ENCODE peak calls at places on chromosomes 16 and 17, in seven cellular contexts. One of them, this sample, is unnamed.
A peak's percentile ranks its signal among the peaks of the same experiment; 100 is the strongest.

GRCh38 chr17:59666235-59666634 is 41.0 kb downstream of the PTRH2 start:
- DNase-seq in H1: no peak
- DNase-seq in HepG2: no peak
- DNase-seq in K562: no peak
- DNase-seq in GM12892: no peak
- DNase-seq in SK-N-SH: no peak
- DNase-seq in GM12878: no peak
- DNase-seq in this sample: no peak

GRCh38 chr16:51133691-51134090 is 17.4 kb downstream of the SALL1 start:
- DNase-seq in K562: no peak
- DNase-seq in GM12878: no peak
- DNase-seq in SK-N-SH: no peak
- DNase-seq in HepG2: no peak
- DNase-seq in H1: peak; percentile 51
- DNase-seq in GM12892: no peak
- DNase-seq in this sample: no peak

GRCh38 chr16:9308300-9309209 is 217.1 kb downstream of the HAPSTR1 start:
- DNase-seq in GM12892: no peak
- DNase-seq in GM12878: no peak
- DNase-seq in SK-N-SH: no peak
- DNase-seq in H1: no peak
- DNase-seq in K562: no peak
- DNase-seq in HepG2: no peak
- DNase-seq in this sample: no peak

GRCh38 chr16:53515259-53515658 is 12.2 kb upstream of the AKTIP start:
- DNase-seq in GM12878: no peak
- DNase-seq in K562: no peak
- DNase-seq in HepG2: no peak
- DNase-seq in GM12892: no peak
- DNase-seq in H1: no peak
- DNase-seq in SK-N-SH: no peak
- DNase-seq in this sample: no peak

GRCh38 chr16:12391974-12392373 is 411.7 kb downstream of the CPPED1 start:
- DNase-seq in K562: no peak
- DNase-seq in GM12878: no peak
- DNase-seq in GM12892: no peak
- DNase-seq in SK-N-SH: no peak
- DNase-seq in HepG2: no peak
- DNase-seq in H1: no peak
- DNase-seq in this sample: no peak

GRCh38 chr17:61426482-61427304 is 25.5 kb upstream of the TBX4 start:
- DNase-seq in GM12878: no peak
- DNase-seq in GM12892: no peak
- DNase-seq in K562: no peak
- DNase-seq in HepG2: peak; percentile 98
- DNase-seq in H1: no peak
- DNase-seq in SK-N-SH: no peak
- DNase-seq in this sample: no peak

GRCh38 chr17:36608280-36608679 is 6.9 kb downstream of the MRM1 start:
- DNase-seq in HepG2: no peak
- DNase-seq in GM12892: no peak
- DNase-seq in H1: no peak
- DNase-seq in SK-N-SH: no peak
- DNase-seq in K562: no peak
- DNase-seq in GM12878: no peak
- DNase-seq in this sample: no peak

GRCh38 chr17:21034350-21035235 is 8.2 kb downstream of the USP22 start:
- DNase-seq in H1: no peak
- DNase-seq in K562: no peak
- DNase-seq in SK-N-SH: no peak
- DNase-seq in HepG2: no peak
- DNase-seq in GM12878: peak; percentile 38
- DNase-seq in GM12892: no peak
- DNase-seq in this sample: no peak

GRCh38 chr16:84864266-84864955 is 44.6 kb downstream of the CRISPLD2 start:
- DNase-seq in HepG2: no peak
- DNase-seq in GM12892: no peak
- DNase-seq in SK-N-SH: no peak
- DNase-seq in GM12878: no peak
- DNase-seq in K562: no peak
- DNase-seq in H1: no peak
- DNase-seq in this sample: no peak

GRCh38 chr16:49876716-49877129 is 20.8 kb upstream of the ZNF423 start:
- DNase-seq in HepG2: no peak
- DNase-seq in H1: peak; percentile 99
- DNase-seq in K562: peak; percentile 92
- DNase-seq in SK-N-SH: peak; percentile 92
- DNase-seq in GM12878: no peak
- DNase-seq in GM12892: peak; percentile 78
- DNase-seq in this sample: peak; percentile 90

GRCh38 chr17:51275381-51275780 is 15.0 kb downstream of the UTP18 start:
- DNase-seq in GM12892: no peak
- DNase-seq in H1: no peak
- DNase-seq in SK-N-SH: no peak
- DNase-seq in GM12878: no peak
- DNase-seq in HepG2: no peak
- DNase-seq in K562: no peak
- DNase-seq in this sample: no peak

GRCh38 chr17:143785-144281 is 6.5 kb downstream of the SCGB1C2 start:
- DNase-seq in GM12878: no peak
- DNase-seq in H1: peak; percentile 99
- DNase-seq in GM12892: peak; percentile 95
- DNase-seq in K562: peak; percentile 88
- DNase-seq in SK-N-SH: peak; percentile 94
- DNase-seq in HepG2: peak; percentile 48
- DNase-seq in this sample: peak; percentile 96

GRCh38 chr17:6648181-6648580 is 3.2 kb downstream of the MED31 start:
- DNase-seq in K562: no peak
- DNase-seq in SK-N-SH: no peak
- DNase-seq in HepG2: peak; percentile 41
- DNase-seq in GM12892: no peak
- DNase-seq in GM12878: no peak
- DNase-seq in H1: no peak
- DNase-seq in this sample: no peak

GRCh38 chr17:78839173-78839761 is 1.3 kb downstream of the USP36 start:
- DNase-seq in HepG2: no peak
- DNase-seq in GM12878: no peak
- DNase-seq in K562: peak; percentile 6
- DNase-seq in H1: no peak
- DNase-seq in SK-N-SH: no peak
- DNase-seq in GM12892: no peak
- DNase-seq in this sample: no peak

GRCh38 chr17:1366234-1366633 is 33.8 kb downstream of the YWHAE start:
- DNase-seq in GM12878: no peak
- DNase-seq in GM12892: no peak
- DNase-seq in H1: no peak
- DNase-seq in K562: no peak
- DNase-seq in HepG2: no peak
- DNase-seq in SK-N-SH: no peak
- DNase-seq in this sample: no peak

GRCh38 chr17:1362065-1362848 is 37.8 kb downstream of the YWHAE start:
- DNase-seq in K562: no peak
- DNase-seq in GM12878: no peak
- DNase-seq in SK-N-SH: no peak
- DNase-seq in GM12892: no peak
- DNase-seq in H1: no peak
- DNase-seq in HepG2: no peak
- DNase-seq in this sample: no peak

GRCh38 chr17:1365445-1366039 is 34.5 kb downstream of the YWHAE start:
- DNase-seq in HepG2: peak; percentile 70
- DNase-seq in SK-N-SH: peak; percentile 75
- DNase-seq in K562: peak; percentile 40
- DNase-seq in H1: no peak
- DNase-seq in GM12892: peak; percentile 45
- DNase-seq in GM12878: peak; percentile 46
- DNase-seq in this sample: peak; percentile 37

GRCh38 chr17:1360975-1361374 is 39.0 kb downstream of the YWHAE start:
- DNase-seq in GM12878: no peak
- DNase-seq in HepG2: no peak
- DNase-seq in SK-N-SH: no peak
- DNase-seq in GM12892: no peak
- DNase-seq in H1: no peak
- DNase-seq in K562: no peak
- DNase-seq in this sample: no peak

GRCh38 chr17:1362964-1363363 is 37.1 kb downstream of the YWHAE start:
- DNase-seq in GM12878: no peak
- DNase-seq in H1: no peak
- DNase-seq in K562: no peak
- DNase-seq in HepG2: no peak
- DNase-seq in SK-N-SH: no peak
- DNase-seq in GM12892: peak; percentile 22
- DNase-seq in this sample: peak; percentile 20
- TF ChIP-seq POLR2AphosphoS5 in GM12878: no peak
- TF ChIP-seq POLR2AphosphoS5 in H1: no peak
- TF ChIP-seq POLR2AphosphoS5 in K562: no peak
- TF ChIP-seq POLR2AphosphoS5 in HepG2: no peak
- TF ChIP-seq POLR2AphosphoS5 in SK-N-SH: no peak
- TF ChIP-seq POLR2AphosphoS5 in GM12892: no peak
- TF ChIP-seq POLR2AphosphoS5 in this sample: no peak

DNA sequence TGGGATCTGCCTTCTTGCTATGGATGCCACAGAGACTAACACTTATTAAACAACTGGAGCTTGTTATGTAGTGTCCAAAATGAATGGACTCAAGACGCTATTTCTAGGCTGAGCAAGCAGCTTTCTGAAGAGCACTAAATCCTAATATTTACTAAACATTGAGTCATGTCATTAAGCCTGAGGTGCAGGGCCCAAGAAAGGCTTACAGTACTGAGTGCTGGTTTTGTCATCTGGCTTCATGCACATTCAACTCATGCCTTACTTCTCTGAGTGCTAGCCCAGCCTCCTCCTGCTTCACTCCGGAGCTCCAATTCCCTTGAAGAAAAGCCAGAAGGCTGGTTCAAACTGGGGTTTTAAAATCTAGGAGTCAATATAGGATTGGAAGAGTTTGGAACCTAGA is 363.3 kb upstream of the CDH5 start:
- DNase-seq in H1: no peak
- DNase-seq in SK-N-SH: no peak
- DNase-seq in GM12892: no peak
- DNase-seq in GM12878: no peak
- DNase-seq in K562: no peak
- DNase-seq in HepG2: no peak
- DNase-seq in this sample: no peak
- TF ChIP-seq TAF1 in H1: no peak
- TF ChIP-seq TAF1 in SK-N-SH: no peak
- TF ChIP-seq TAF1 in GM12892: no peak
- TF ChIP-seq TAF1 in GM12878: no peak
- TF ChIP-seq TAF1 in K562: no peak
- TF ChIP-seq TAF1 in HepG2: no peak
- TF ChIP-seq TAF1 in this sample: no peak

GRCh38 chr17:75742337-75742736 is 21.1 kb downstream of the ITGB4 start:
- DNase-seq in GM12892: no peak
- DNase-seq in SK-N-SH: no peak
- DNase-seq in GM12878: no peak
- DNase-seq in K562: no peak
- DNase-seq in H1: no peak
- DNase-seq in HepG2: no peak
- DNase-seq in this sample: no peak
- TF ChIP-seq POLR2AphosphoS5 in GM12892: no peak
- TF ChIP-seq POLR2AphosphoS5 in SK-N-SH: no peak
- TF ChIP-seq POLR2AphosphoS5 in GM12878: no peak
- TF ChIP-seq POLR2AphosphoS5 in K562: no peak
- TF ChIP-seq POLR2AphosphoS5 in H1: no peak
- TF ChIP-seq POLR2AphosphoS5 in HepG2: no peak
- TF ChIP-seq POLR2AphosphoS5 in this sample: no peak

GRCh38 chr16:16863672-16864071 is 484.7 kb downstream of the NPIPA7 start:
- DNase-seq in HepG2: no peak
- DNase-seq in GM12878: no peak
- DNase-seq in GM12892: no peak
- DNase-seq in H1: no peak
- DNase-seq in K562: no peak
- DNase-seq in SK-N-SH: no peak
- DNase-seq in this sample: no peak

GRCh38 chr16:16861546-16861945 is 482.6 kb downstream of the NPIPA7 start:
- DNase-seq in HepG2: peak; percentile 49
- DNase-seq in GM12892: peak; percentile 32
- DNase-seq in H1: peak; percentile 67
- DNase-seq in SK-N-SH: peak; percentile 71
- DNase-seq in K562: peak; percentile 42
- DNase-seq in GM12878: peak; percentile 46
- DNase-seq in this sample: peak; percentile 40

GRCh38 chr16:16857012-16857411 is 478.1 kb downstream of the NPIPA7 start:
- DNase-seq in K562: no peak
- DNase-seq in GM12892: no peak
- DNase-seq in GM12878: no peak
- DNase-seq in HepG2: no peak
- DNase-seq in H1: no peak
- DNase-seq in SK-N-SH: no peak
- DNase-seq in this sample: no peak

GRCh38 chr16:16857603-16858283 is 478.8 kb downstream of the NPIPA7 start:
- DNase-seq in GM12878: no peak
- DNase-seq in H1: no peak
- DNase-seq in SK-N-SH: no peak
- DNase-seq in GM12892: no peak
- DNase-seq in K562: no peak
- DNase-seq in HepG2: peak; percentile 14
- DNase-seq in this sample: no peak
- TF ChIP-seq TAF1 in GM12878: no peak
- TF ChIP-seq TAF1 in H1: no peak
- TF ChIP-seq TAF1 in SK-N-SH: no peak
- TF ChIP-seq TAF1 in GM12892: no peak
- TF ChIP-seq TAF1 in K562: no peak
- TF ChIP-seq TAF1 in HepG2: no peak
- TF ChIP-seq TAF1 in this sample: no peak

DNA sequence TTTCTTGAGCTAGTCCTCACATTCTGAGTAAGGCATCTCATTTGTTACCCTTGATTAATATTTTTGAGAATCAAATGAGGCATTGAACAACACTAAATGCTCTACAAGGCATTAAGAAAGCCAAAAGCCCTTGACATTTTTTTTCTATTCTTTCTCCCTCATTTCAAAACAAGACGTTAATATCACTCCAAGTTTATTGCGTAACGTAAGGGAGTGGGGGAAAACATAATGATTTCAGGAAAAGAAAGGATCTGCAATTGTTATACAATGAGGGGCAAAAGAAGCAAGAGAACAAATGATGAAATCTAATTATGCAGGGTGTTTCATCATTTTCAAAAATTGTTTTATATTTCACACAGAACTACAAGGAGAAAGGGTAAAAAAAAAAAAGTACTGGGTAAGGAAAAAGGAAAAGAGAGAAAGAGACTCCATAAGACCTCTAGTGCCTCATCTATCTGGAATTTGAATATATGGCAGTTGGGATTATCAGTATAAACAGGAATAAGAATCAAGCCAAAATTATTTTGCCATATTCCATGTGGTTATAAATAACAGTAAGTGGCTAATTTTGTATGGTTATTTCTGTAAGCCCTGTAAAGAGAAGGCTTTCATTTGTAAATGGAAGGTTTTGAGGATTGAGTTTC is 163.0 kb downstream of the ABCA8 start:
- DNase-seq in GM12892: no peak
- DNase-seq in SK-N-SH: no peak
- DNase-seq in HepG2: no peak
- DNase-seq in GM12878: no peak
- DNase-seq in H1: no peak
- DNase-seq in K562: no peak
- DNase-seq in this sample: no peak
- TF ChIP-seq POLR2AphosphoS5 in GM12892: no peak
- TF ChIP-seq POLR2AphosphoS5 in SK-N-SH: no peak
- TF ChIP-seq POLR2AphosphoS5 in HepG2: no peak
- TF ChIP-seq POLR2AphosphoS5 in GM12878: no peak
- TF ChIP-seq POLR2AphosphoS5 in H1: no peak
- TF ChIP-seq POLR2AphosphoS5 in K562: no peak
- TF ChIP-seq POLR2AphosphoS5 in this sample: no peak

This sample was measured in GM12891.